ENCODE peak calls at places on chromosomes 13 and 19, in five cellular contexts. One of them, this sample, is unnamed.
A peak's percentile ranks its signal among the peaks of the same experiment; 100 is the strongest.

GRCh38 chr13:67630640-67631039 is 400.5 kb upstream of the PCDH9 start:
- ATAC-seq in aorta: no peak
- ATAC-seq in stimulated activated naive CD8-positive, alpha-beta T cell treated with anti-CD3 and anti-CD28 coated beads, Interleukin-15, Interleukin-2, amounts not matched to agents 100 U/mL and 50 U/mL, for 24 hours: no peak
- ATAC-seq in K562: no peak
- ATAC-seq in HCT116: no peak
- ATAC-seq in this sample: no peak

GRCh38 chr19:4523306-4524110 is 5.2 kb upstream of the PLIN4 start:
- ATAC-seq in aorta: no peak
- ATAC-seq in stimulated activated naive CD8-positive, alpha-beta T cell treated with anti-CD3 and anti-CD28 coated beads, Interleukin-15, Interleukin-2, amounts not matched to agents 100 U/mL and 50 U/mL, for 24 hours: no peak
- ATAC-seq in K562: peak; percentile 83
- ATAC-seq in HCT116: peak; percentile 66
- ATAC-seq in this sample: no peak

GRCh38 chr13:75258159-75258782 is 223.7 kb downstream of the TBC1D4 start:
- ATAC-seq in aorta: peak; percentile 57
- ATAC-seq in stimulated activated naive CD8-positive, alpha-beta T cell treated with anti-CD3 and anti-CD28 coated beads, Interleukin-15, Interleukin-2, amounts not matched to agents 100 U/mL and 50 U/mL, for 24 hours: no peak
- ATAC-seq in K562: peak; percentile 81
- ATAC-seq in HCT116: peak; percentile 76
- ATAC-seq in this sample: no peak

GRCh38 chr19:49463960-49464740 is 9.9 kb upstream of the FLT3LG start:
- ATAC-seq in aorta: no peak
- ATAC-seq in stimulated activated naive CD8-positive, alpha-beta T cell treated with anti-CD3 and anti-CD28 coated beads, Interleukin-15, Interleukin-2, amounts not matched to agents 100 U/mL and 50 U/mL, for 24 hours: no peak
- ATAC-seq in K562: no peak
- ATAC-seq in HCT116: no peak
- ATAC-seq in this sample: no peak

GRCh38 chr13:75702476-75702875 is 66.3 kb downstream of the LMO7 start:
- ATAC-seq in aorta: no peak
- ATAC-seq in stimulated activated naive CD8-positive, alpha-beta T cell treated with anti-CD3 and anti-CD28 coated beads, Interleukin-15, Interleukin-2, amounts not matched to agents 100 U/mL and 50 U/mL, for 24 hours: no peak
- ATAC-seq in K562: no peak
- ATAC-seq in HCT116: no peak
- ATAC-seq in this sample: no peak

GRCh38 chr19:58056261-58056660 is 2.8 kb upstream of the ZNF135 start:
- ATAC-seq in aorta: no peak
- ATAC-seq in stimulated activated naive CD8-positive, alpha-beta T cell treated with anti-CD3 and anti-CD28 coated beads, Interleukin-15, Interleukin-2, amounts not matched to agents 100 U/mL and 50 U/mL, for 24 hours: no peak
- ATAC-seq in K562: no peak
- ATAC-seq in HCT116: no peak
- ATAC-seq in this sample: no peak

GRCh38 chr13:29125145-29125933 is 305.2 kb downstream of the MTUS2 start:
- ATAC-seq in aorta: no peak
- ATAC-seq in stimulated activated naive CD8-positive, alpha-beta T cell treated with anti-CD3 and anti-CD28 coated beads, Interleukin-15, Interleukin-2, amounts not matched to agents 100 U/mL and 50 U/mL, for 24 hours: peak; percentile 36
- ATAC-seq in K562: no peak
- ATAC-seq in HCT116: no peak
- ATAC-seq in this sample: peak; percentile 90

GRCh38 chr13:48504606-48505369 is 28.1 kb downstream of the RCBTB2 start:
- ATAC-seq in aorta: no peak
- ATAC-seq in stimulated activated naive CD8-positive, alpha-beta T cell treated with anti-CD3 and anti-CD28 coated beads, Interleukin-15, Interleukin-2, amounts not matched to agents 100 U/mL and 50 U/mL, for 24 hours: peak; percentile 48
- ATAC-seq in K562: peak; percentile 48
- ATAC-seq in HCT116: no peak
- ATAC-seq in this sample: peak; percentile 38

GRCh38 chr19:16144216-16144581 is 714 bp downstream of the HSH2D start:
- ATAC-seq in aorta: no peak
- ATAC-seq in stimulated activated naive CD8-positive, alpha-beta T cell treated with anti-CD3 and anti-CD28 coated beads, Interleukin-15, Interleukin-2, amounts not matched to agents 100 U/mL and 50 U/mL, for 24 hours: no peak
- ATAC-seq in K562: peak; percentile 24
- ATAC-seq in HCT116: peak; percentile 25
- ATAC-seq in this sample: peak; percentile 14

GRCh38 chr13:82739881-82740280 is 1142.4 kb downstream of the SLITRK1 start:
- ATAC-seq in aorta: no peak
- ATAC-seq in stimulated activated naive CD8-positive, alpha-beta T cell treated with anti-CD3 and anti-CD28 coated beads, Interleukin-15, Interleukin-2, amounts not matched to agents 100 U/mL and 50 U/mL, for 24 hours: no peak
- ATAC-seq in K562: no peak
- ATAC-seq in HCT116: peak; percentile 44
- ATAC-seq in this sample: no peak

GRCh38 chr13:22141636-22142035 is 470.8 kb downstream of the FGF9 start:
- ATAC-seq in aorta: no peak
- ATAC-seq in stimulated activated naive CD8-positive, alpha-beta T cell treated with anti-CD3 and anti-CD28 coated beads, Interleukin-15, Interleukin-2, amounts not matched to agents 100 U/mL and 50 U/mL, for 24 hours: peak; percentile 68
- ATAC-seq in K562: no peak
- ATAC-seq in HCT116: no peak
- ATAC-seq in this sample: peak; percentile 59

GRCh38 chr19:1967087-1967608 is 26.2 kb downstream of the CSNK1G2 start:
- ATAC-seq in aorta: no peak
- ATAC-seq in stimulated activated naive CD8-positive, alpha-beta T cell treated with anti-CD3 and anti-CD28 coated beads, Interleukin-15, Interleukin-2, amounts not matched to agents 100 U/mL and 50 U/mL, for 24 hours: peak; percentile 53
- ATAC-seq in K562: no peak
- ATAC-seq in HCT116: no peak
- ATAC-seq in this sample: peak; percentile 40

GRCh38 chr13:85287528-85287927 is 511.7 kb downstream of the SLITRK6 start:
- ATAC-seq in aorta: no peak
- ATAC-seq in stimulated activated naive CD8-positive, alpha-beta T cell treated with anti-CD3 and anti-CD28 coated beads, Interleukin-15, Interleukin-2, amounts not matched to agents 100 U/mL and 50 U/mL, for 24 hours: no peak
- ATAC-seq in K562: no peak
- ATAC-seq in HCT116: no peak
- ATAC-seq in this sample: no peak

GRCh38 chr13:79451500-79451962 is 29.4 kb upstream of the NDFIP2 start:
- ATAC-seq in aorta: no peak
- ATAC-seq in stimulated activated naive CD8-positive, alpha-beta T cell treated with anti-CD3 and anti-CD28 coated beads, Interleukin-15, Interleukin-2, amounts not matched to agents 100 U/mL and 50 U/mL, for 24 hours: peak; percentile 99
- ATAC-seq in K562: peak; percentile 99
- ATAC-seq in HCT116: peak; percentile 54
- ATAC-seq in this sample: peak; percentile 93

GRCh38 chr19:41424335-41425173 is 2.6 kb downstream of the B3GNT8 start:
- ATAC-seq in aorta: no peak
- ATAC-seq in stimulated activated naive CD8-positive, alpha-beta T cell treated with anti-CD3 and anti-CD28 coated beads, Interleukin-15, Interleukin-2, amounts not matched to agents 100 U/mL and 50 U/mL, for 24 hours: no peak
- ATAC-seq in K562: no peak
- ATAC-seq in HCT116: no peak
- ATAC-seq in this sample: no peak

GRCh38 chr19:31356587-31357314 is 7.5 kb upstream of the TSHZ3 start:
- ATAC-seq in aorta: peak; percentile 65
- ATAC-seq in stimulated activated naive CD8-positive, alpha-beta T cell treated with anti-CD3 and anti-CD28 coated beads, Interleukin-15, Interleukin-2, amounts not matched to agents 100 U/mL and 50 U/mL, for 24 hours: peak; percentile 75
- ATAC-seq in K562: peak; percentile 90
- ATAC-seq in HCT116: no peak
- ATAC-seq in this sample: peak; percentile 94

GRCh38 chr19:3060852-3061182 is 1.5 kb downstream of the TLE5 start:
- ATAC-seq in aorta: no peak
- ATAC-seq in stimulated activated naive CD8-positive, alpha-beta T cell treated with anti-CD3 and anti-CD28 coated beads, Interleukin-15, Interleukin-2, amounts not matched to agents 100 U/mL and 50 U/mL, for 24 hours: no peak
- ATAC-seq in K562: no peak
- ATAC-seq in HCT116: no peak
- ATAC-seq in this sample: no peak

GRCh38 chr19:17183271-17183757 is 31.8 kb upstream of the USE1 start:
- ATAC-seq in aorta: no peak
- ATAC-seq in stimulated activated naive CD8-positive, alpha-beta T cell treated with anti-CD3 and anti-CD28 coated beads, Interleukin-15, Interleukin-2, amounts not matched to agents 100 U/mL and 50 U/mL, for 24 hours: peak; percentile 32
- ATAC-seq in K562: no peak
- ATAC-seq in HCT116: no peak
- ATAC-seq in this sample: peak; percentile 53

GRCh38 chr19:22627526-22627925 is 6.6 kb upstream of the ZNF492 start:
- ATAC-seq in aorta: no peak
- ATAC-seq in stimulated activated naive CD8-positive, alpha-beta T cell treated with anti-CD3 and anti-CD28 coated beads, Interleukin-15, Interleukin-2, amounts not matched to agents 100 U/mL and 50 U/mL, for 24 hours: no peak
- ATAC-seq in K562: no peak
- ATAC-seq in HCT116: no peak
- ATAC-seq in this sample: no peak

GRCh38 chr13:51976423-51976822 is 34.8 kb downstream of the ATP7B start:
- ATAC-seq in aorta: no peak
- ATAC-seq in stimulated activated naive CD8-positive, alpha-beta T cell treated with anti-CD3 and anti-CD28 coated beads, Interleukin-15, Interleukin-2, amounts not matched to agents 100 U/mL and 50 U/mL, for 24 hours: peak; percentile 51
- ATAC-seq in K562: no peak
- ATAC-seq in HCT116: no peak
- ATAC-seq in this sample: peak; percentile 82

GRCh38 chr19:41913476-41914190 is 14.6 kb downstream of the ERFL start:
- ATAC-seq in aorta: no peak
- ATAC-seq in stimulated activated naive CD8-positive, alpha-beta T cell treated with anti-CD3 and anti-CD28 coated beads, Interleukin-15, Interleukin-2, amounts not matched to agents 100 U/mL and 50 U/mL, for 24 hours: no peak
- ATAC-seq in K562: no peak
- ATAC-seq in HCT116: no peak
- ATAC-seq in this sample: no peak

GRCh38 chr13:66154981-66155380 is 1075.2 kb downstream of the PCDH9 start:
- ATAC-seq in aorta: no peak
- ATAC-seq in stimulated activated naive CD8-positive, alpha-beta T cell treated with anti-CD3 and anti-CD28 coated beads, Interleukin-15, Interleukin-2, amounts not matched to agents 100 U/mL and 50 U/mL, for 24 hours: no peak
- ATAC-seq in K562: no peak
- ATAC-seq in HCT116: no peak
- ATAC-seq in this sample: no peak

GRCh38 chr19:2668188-2668763 is 34.2 kb downstream of the GNG7 start:
- ATAC-seq in aorta: no peak
- ATAC-seq in stimulated activated naive CD8-positive, alpha-beta T cell treated with anti-CD3 and anti-CD28 coated beads, Interleukin-15, Interleukin-2, amounts not matched to agents 100 U/mL and 50 U/mL, for 24 hours: no peak
- ATAC-seq in K562: no peak
- ATAC-seq in HCT116: no peak
- ATAC-seq in this sample: no peak

GRCh38 chr13:35891973-35892441 is 239.2 kb downstream of the DCLK1 start:
- ATAC-seq in aorta: no peak
- ATAC-seq in stimulated activated naive CD8-positive, alpha-beta T cell treated with anti-CD3 and anti-CD28 coated beads, Interleukin-15, Interleukin-2, amounts not matched to agents 100 U/mL and 50 U/mL, for 24 hours: no peak
- ATAC-seq in K562: no peak
- ATAC-seq in HCT116: no peak
- ATAC-seq in this sample: no peak

GRCh38 chr13:106151056-106151699 is 384.3 kb downstream of the EFNB2 start:
- ATAC-seq in aorta: no peak
- ATAC-seq in stimulated activated naive CD8-positive, alpha-beta T cell treated with anti-CD3 and anti-CD28 coated beads, Interleukin-15, Interleukin-2, amounts not matched to agents 100 U/mL and 50 U/mL, for 24 hours: no peak
- ATAC-seq in K562: no peak
- ATAC-seq in HCT116: peak; percentile 90
- ATAC-seq in this sample: no peak

GRCh38 chr13:109426690-109426990 is 359.7 kb downstream of the IRS2 start:
- ATAC-seq in aorta: no peak
- ATAC-seq in stimulated activated naive CD8-positive, alpha-beta T cell treated with anti-CD3 and anti-CD28 coated beads, Interleukin-15, Interleukin-2, amounts not matched to agents 100 U/mL and 50 U/mL, for 24 hours: no peak
- ATAC-seq in K562: no peak
- ATAC-seq in HCT116: no peak
- ATAC-seq in this sample: no peak

GRCh38 chr13:109396266-109396665 is 390.1 kb downstream of the IRS2 start:
- ATAC-seq in aorta: no peak
- ATAC-seq in stimulated activated naive CD8-positive, alpha-beta T cell treated with anti-CD3 and anti-CD28 coated beads, Interleukin-15, Interleukin-2, amounts not matched to agents 100 U/mL and 50 U/mL, for 24 hours: no peak
- ATAC-seq in K562: no peak
- ATAC-seq in HCT116: no peak
- ATAC-seq in this sample: no peak

GRCh38 chr19:29945017-29945416 is 3.0 kb downstream of the URI1 start:
- ATAC-seq in aorta: no peak
- ATAC-seq in stimulated activated naive CD8-positive, alpha-beta T cell treated with anti-CD3 and anti-CD28 coated beads, Interleukin-15, Interleukin-2, amounts not matched to agents 100 U/mL and 50 U/mL, for 24 hours: peak; percentile 8
- ATAC-seq in K562: peak; percentile 19
- ATAC-seq in HCT116: no peak
- ATAC-seq in this sample: peak; percentile 41

GRCh38 chr19:54247106-54247930 is 4.7 kb upstream of the LILRA6 start:
- ATAC-seq in aorta: no peak
- ATAC-seq in stimulated activated naive CD8-positive, alpha-beta T cell treated with anti-CD3 and anti-CD28 coated beads, Interleukin-15, Interleukin-2, amounts not matched to agents 100 U/mL and 50 U/mL, for 24 hours: no peak
- ATAC-seq in K562: no peak
- ATAC-seq in HCT116: no peak
- ATAC-seq in this sample: no peak

GRCh38 chr19:4506449-4507149 is 11.7 kb downstream of the PLIN4 start:
- ATAC-seq in aorta: no peak
- ATAC-seq in stimulated activated naive CD8-positive, alpha-beta T cell treated with anti-CD3 and anti-CD28 coated beads, Interleukin-15, Interleukin-2, amounts not matched to agents 100 U/mL and 50 U/mL, for 24 hours: peak; percentile 55
- ATAC-seq in K562: peak; percentile 72
- ATAC-seq in HCT116: peak; percentile 51
- ATAC-seq in this sample: peak; percentile 50

GRCh38 chr13:75308222-75308621 is 173.7 kb downstream of the TBC1D4 start:
- ATAC-seq in aorta: no peak
- ATAC-seq in stimulated activated naive CD8-positive, alpha-beta T cell treated with anti-CD3 and anti-CD28 coated beads, Interleukin-15, Interleukin-2, amounts not matched to agents 100 U/mL and 50 U/mL, for 24 hours: peak; percentile 85
- ATAC-seq in K562: no peak
- ATAC-seq in HCT116: no peak
- ATAC-seq in this sample: peak; percentile 82

GRCh38 chr19:46670874-46671273 is 9.9 kb upstream of the DACT3 start:
- ATAC-seq in aorta: no peak
- ATAC-seq in stimulated activated naive CD8-positive, alpha-beta T cell treated with anti-CD3 and anti-CD28 coated beads, Interleukin-15, Interleukin-2, amounts not matched to agents 100 U/mL and 50 U/mL, for 24 hours: no peak
- ATAC-seq in K562: no peak
- ATAC-seq in HCT116: no peak
- ATAC-seq in this sample: no peak

GRCh38 chr13:23610187-23610576 is 40.0 kb downstream of the TNFRSF19 start:
- ATAC-seq in aorta: peak; percentile 47
- ATAC-seq in stimulated activated naive CD8-positive, alpha-beta T cell treated with anti-CD3 and anti-CD28 coated beads, Interleukin-15, Interleukin-2, amounts not matched to agents 100 U/mL and 50 U/mL, for 24 hours: no peak
- ATAC-seq in K562: no peak
- ATAC-seq in HCT116: no peak
- ATAC-seq in this sample: no peak

GRCh38 chr13:75079226-75079625 is 402.7 kb downstream of the TBC1D4 start:
- ATAC-seq in aorta: no peak
- ATAC-seq in stimulated activated naive CD8-positive, alpha-beta T cell treated with anti-CD3 and anti-CD28 coated beads, Interleukin-15, Interleukin-2, amounts not matched to agents 100 U/mL and 50 U/mL, for 24 hours: no peak
- ATAC-seq in K562: no peak
- ATAC-seq in HCT116: no peak
- ATAC-seq in this sample: no peak

This sample was measured in activated T-helper 17 cell treated with anti-CD3 and anti-CD28 coated beads, Interleukin-2, amount 50 U/mL, for 72 hours.